ENCODE peak calls at places on chromosome 12, in five cellular contexts. T, U, P, Y and K are unnamed samples.

GRCh38 chr12:112855375-112855774 is 51.4 kb upstream of the OAS1 start:
- DNase-seq in T (no peak), U (no peak), P (no peak), Y (no peak), K (no peak)

GRCh38 chr12:125340791-125341190 is 275.6 kb downstream of the AACS start:
- DNase-seq in T (no peak), U (no peak), P (peak; percentile 58), Y (no peak), K (peak; percentile 28)

GRCh38 chr12:19482551-19483109 is 43.3 kb downstream of the AEBP2 start:
- DNase-seq in T (peak; percentile 39), U (no peak), P (no peak), Y (no peak), K (no peak)

GRCh38 chr12:51847830-51848727 is at the start of gene FIGNL2:
- DNase-seq in T (no peak), U (peak; percentile 51), P (no peak), Y (no peak), K (no peak)

GRCh38 chr12:2624543-2625266 is 170.1 kb upstream of the FKBP4 start:
- DNase-seq in T (no peak), U (peak; percentile 20), P (peak; percentile 30), Y (peak; percentile 9), K (no peak)

GRCh38 chr12:14773685-14774073 is 29.6 kb downstream of the WBP11 start:
- DNase-seq in T (peak; percentile 12), U (peak; percentile 38), P (no peak), Y (no peak), K (no peak)

GRCh38 chr12:120125792-120126634 is 9.5 kb upstream of the RAB35 start:
- DNase-seq in T (no peak), U (no peak), P (peak; percentile 49), Y (no peak), K (no peak)

GRCh38 chr12:112419269-112420133 is 754 bp downstream of the PTPN11 start:
- DNase-seq in T (no peak), U (no peak), P (peak; percentile 78), Y (no peak), K (no peak)

GRCh38 chr12:93742086-93742934 is 65.1 kb downstream of the CRADD start:
- DNase-seq in T (peak; percentile 35), U (peak; percentile 60), P (peak; percentile 64), Y (peak; percentile 62), K (peak; percentile 61)

GRCh38 chr12:10033783-10034381 is 3.4 kb downstream of the CLEC9A start:
- DNase-seq in T (no peak), U (no peak), P (peak; percentile 13), Y (no peak), K (no peak)

GRCh38 chr12:55974308-55974724 is 438 bp downstream of the RAB5B start:
- DNase-seq in T (peak; percentile 16), U (no peak), P (peak; percentile 49), Y (no peak), K (no peak)

GRCh38 chr12:56280849-56281248 is 14.1 kb downstream of the COQ10A start:
- DNase-seq in T (no peak), U (no peak), P (no peak), Y (no peak), K (no peak)

GRCh38 chr12:98727196-98727595 is 82.1 kb downstream of the APAF1 start:
- DNase-seq in T (no peak), U (no peak), P (no peak), Y (no peak), K (no peak)

GRCh38 chr12:104410786-104411185 is 46.0 kb upstream of the CHST11 start:
- DNase-seq in T (no peak), U (no peak), P (peak; percentile 78), Y (no peak), K (no peak)

GRCh38 chr12:57342207-57342691 is 88.6 kb downstream of the R3HDM2 start:
- DNase-seq in T (no peak), U (peak; percentile 20), P (peak; percentile 51), Y (peak; percentile 60), K (peak; percentile 66)

GRCh38 chr12:94525951-94526350 is 66.3 kb upstream of the CEP83 start:
- DNase-seq in T (no peak), U (no peak), P (no peak), Y (no peak), K (no peak)

GRCh38 chr12:100574262-100575074 is 984 bp downstream of the GAS2L3 start:
- DNase-seq in T (no peak), U (no peak), P (peak; percentile 21), Y (no peak), K (no peak)

GRCh38 chr12:3202734-3203446 is 125.7 kb downstream of the TSPAN9 start:
- DNase-seq in T (peak; percentile 21), U (peak; percentile 75), P (peak; percentile 40), Y (no peak), K (no peak)

GRCh38 chr12:27845187-27845586 is 65.2 kb upstream of the MANSC4 start:
- DNase-seq in T (no peak), U (no peak), P (no peak), Y (no peak), K (no peak)

GRCh38 chr12:52003591-52003990 is 3.2 kb upstream of the TAMALIN start:
- DNase-seq in T (no peak), U (no peak), P (no peak), Y (no peak), K (no peak)

GRCh38 chr12:56338643-56339422 is at the start of gene IL23A:
- DNase-seq in T (peak; percentile 80), U (no peak), P (no peak), Y (no peak), K (no peak)

GRCh38 chr12:123397400-123397799 is 13.5 kb downstream of the KMT5A start:
- DNase-seq in T (no peak), U (no peak), P (peak; percentile 44), Y (no peak), K (no peak)

GRCh38 chr12:54439521-54440255 is 20.6 kb upstream of the ITGA5 start:
- DNase-seq in T (no peak), U (no peak), P (peak; percentile 88), Y (no peak), K (no peak)

GRCh38 chr12:21941522-21942376 is 523 bp upstream of the ABCC9 start:
- DNase-seq in T (no peak), U (peak; percentile 28), P (peak; percentile 69), Y (no peak), K (no peak)